ENCODE peak calls at places on chromosomes 6 and 20, in nine cellular contexts. S is psoas muscle, B is dorsolateral prefrontal cortex, K is foreskin fibroblast, N is left lung, P is GM06990, D is WERI-Rb-1, Y is stomach, C is pancreas. F is an unnamed sample.

GRCh38 chr6:39029156-39030011 is 19.2 kb upstream of the GLP1R start:
- DNase-seq in P (no peak), N (peak), K (no peak), D (peak), B (no peak), Y (no peak), S (no peak), C (no peak), F (no peak)

GRCh38 chr20:45138451-45139300 is 14.4 kb upstream of the WFDC12 start:
- DNase-seq in Y (peak), K (no peak), N (peak), S (peak), C (peak), P (peak), D (peak), B (no peak), F (no peak)

GRCh38 chr6:22821664-22822320 is 252.4 kb downstream of the HDGFL1 start:
- DNase-seq in K (peak), P (no peak), S (no peak), B (no peak), Y (no peak), D (no peak), C (no peak), N (no peak), F (peak)

GRCh38 chr20:49729780-49730179 is 16.1 kb upstream of the B4GALT5 start:
- DNase-seq in N (no peak), B (no peak), D (no peak), Y (no peak), C (no peak), S (no peak), K (peak), P (no peak), F (no peak)

GRCh38 chr6:43510827-43511163 is 649 bp upstream of the LRRC73 start:
- DNase-seq in K (no peak), S (no peak), B (no peak), N (no peak), Y (peak), P (no peak), C (no peak), D (no peak), F (no peak)

GRCh38 chr20:24350923-24351368 is 118.5 kb upstream of the SYNDIG1 start:
- DNase-seq in S (peak), C (no peak), N (no peak), B (no peak), Y (no peak), D (no peak), K (peak), P (no peak), F (peak)

GRCh38 chr6:38805127-38805655 is 90.1 kb downstream of the DNAH8 start:
- DNase-seq in S (no peak), P (no peak), B (no peak), D (no peak), K (no peak), C (no peak), N (no peak), Y (no peak), F (peak)

GRCh38 chr20:4507288-4507719 is 214.4 kb upstream of the PRND start:
- DNase-seq in Y (no peak), S (no peak), B (no peak), D (no peak), N (no peak), C (no peak), P (no peak), K (peak), F (peak)

GRCh38 chr20:64156136-64156885 is 7.9 kb upstream of the MYT1 start:
- DNase-seq in N (peak), D (peak), B (no peak), S (no peak), Y (no peak), C (no peak), K (no peak), P (no peak), F (no peak)

GRCh38 chr6:33314943-33315752 is 1.3 kb upstream of the TAPBP start:
- DNase-seq in C (peak), K (no peak), P (peak), D (no peak), S (peak), Y (peak), B (no peak), N (peak), F (peak)

GRCh38 chr20:36313476-36313875 is 7.3 kb downstream of the DLGAP4 start:
- DNase-seq in S (no peak), D (no peak), P (no peak), Y (no peak), K (no peak), N (no peak), B (no peak), C (no peak), F (no peak)

GRCh38 chr6:7921582-7922199 is 11.1 kb upstream of the TXNDC5 start:
- DNase-seq in S (no peak), B (no peak), C (no peak), N (no peak), K (no peak), P (no peak), Y (no peak), D (no peak), F (no peak)

GRCh38 chr20:24297928-24298327 is 171.5 kb upstream of the SYNDIG1 start:
- DNase-seq in D (peak), P (no peak), K (no peak), S (no peak), N (no peak), Y (no peak), C (no peak), B (no peak), F (no peak)

GRCh38 chr20:56171087-56172012 is 77.2 kb upstream of the MC3R start:
- DNase-seq in N (no peak), S (no peak), C (no peak), B (peak), P (no peak), Y (no peak), K (no peak), D (no peak), F (no peak)

GRCh38 chr6:137291441-137291840 is 72.3 kb upstream of the IFNGR1 start:
- DNase-seq in K (peak), D (no peak), Y (no peak), B (peak), S (no peak), P (no peak), C (peak), N (no peak), F (peak)

GRCh38 chr6:138654715-138655634 is 118.6 kb upstream of the CCDC28A start:
- DNase-seq in K (peak), B (no peak), Y (no peak), N (no peak), P (peak), C (no peak), S (no peak), D (no peak), F (peak)

GRCh38 chr20:34639755-34640222 is 37.1 kb downstream of the PIGU start:
- DNase-seq in D (peak), P (no peak), Y (peak), B (no peak), K (no peak), C (no peak), N (no peak), S (no peak), F (no peak)

GRCh38 chr6:132388291-132388690 is 13.0 kb downstream of the MOXD1 start:
- DNase-seq in B (no peak), P (no peak), D (no peak), C (no peak), N (no peak), S (no peak), K (no peak), Y (no peak), F (no peak)

GRCh38 chr6:108788416-108788815 is 59.8 kb upstream of the ARMC2 start:
- DNase-seq in N (no peak), K (no peak), P (no peak), D (no peak), B (no peak), S (no peak), C (no peak), Y (no peak), F (no peak)

GRCh38 chr20:9572690-9573089 is 58.3 kb downstream of the LAMP5 start:
- DNase-seq in B (no peak), P (no peak), K (no peak), S (no peak), D (no peak), C (no peak), Y (no peak), N (no peak), F (no peak)

GRCh38 chr6:125236536-125237327 is 65.0 kb downstream of the HDDC2 start:
- DNase-seq in N (no peak), S (no peak), K (no peak), P (no peak), Y (no peak), D (no peak), C (no peak), B (no peak), F (peak)

GRCh38 chr6:40573221-40573620 is 13.9 kb downstream of the LRFN2 start:
- DNase-seq in C (no peak), Y (no peak), P (no peak), S (no peak), K (no peak), B (no peak), N (no peak), D (no peak), F (no peak)

GRCh38 chr6:51049288-51049982 is 230.8 kb downstream of the TFAP2B start:
- DNase-seq in K (no peak), B (no peak), S (no peak), D (no peak), N (no peak), C (no peak), P (no peak), Y (no peak), F (no peak)

GRCh38 chr20:47008842-47009518 is 114.3 kb downstream of the EYA2 start:
- DNase-seq in N (no peak), K (no peak), D (no peak), P (no peak), Y (no peak), B (no peak), C (no peak), S (no peak), F (no peak)

GRCh38 chr6:148203281-148203925 is 139.2 kb upstream of the SASH1 start:
- DNase-seq in Y (no peak), B (no peak), C (no peak), N (no peak), S (no peak), D (no peak), P (no peak), K (peak), F (peak)

GRCh38 chr6:24273471-24273870 is 84.4 kb downstream of the DCDC2 start:
- DNase-seq in B (no peak), K (peak), C (no peak), D (no peak), Y (no peak), N (no peak), S (no peak), P (no peak), F (no peak)

GRCh38 chr6:46090115-46091079 is 39.4 kb upstream of the ENPP4 start:
- DNase-seq in C (peak), K (peak), S (peak), B (peak), D (peak), N (peak), Y (peak), P (peak), F (peak)

GRCh38 chr6:158870418-158870957 is 51.3 kb upstream of the EZR start:
- DNase-seq in N (no peak), B (no peak), Y (no peak), D (no peak), K (no peak), P (no peak), C (peak), S (no peak), F (no peak)
- H3K4me3 ChIP-seq in N (peak), B (no peak), Y (peak), D (peak), K (peak), P (peak), C (peak), S (peak), F (peak)

DNA sequence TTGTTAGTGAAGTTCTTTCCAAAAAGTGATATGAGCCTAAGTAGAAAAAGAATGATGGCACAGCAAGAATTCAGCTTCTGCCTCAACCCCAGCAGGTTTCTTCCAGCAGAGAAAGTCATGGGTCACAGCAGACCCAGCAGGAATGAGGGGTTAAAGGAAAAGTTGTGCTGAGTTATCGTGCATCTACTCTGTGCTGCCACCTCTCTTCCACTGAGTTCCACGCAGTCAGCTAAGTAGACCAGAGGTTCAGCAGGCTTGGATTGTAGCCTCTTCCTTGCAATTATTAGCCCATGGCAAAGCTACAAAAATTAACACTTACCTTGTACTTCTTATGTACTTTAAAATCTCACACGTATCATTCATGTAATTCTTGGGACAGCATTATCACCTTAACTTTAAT is 510.8 kb downstream of the PTPRT start:
- DNase-seq in S (no peak), C (peak), B (no peak), N (no peak), Y (no peak), P (no peak), K (no peak), D (no peak), F (no peak)
- TF ChIP-seq CTCF in S (no peak), C (peak), B (peak), N (peak), Y (no peak), P (peak), K (no peak), D (peak), F (no peak)

GRCh38 chr6:143678980-143679379 is 1.2 kb downstream of the PHACTR2 start:
- DNase-seq in K (no peak), B (no peak), D (no peak), N (no peak), S (no peak), Y (no peak), C (no peak), P (no peak), F (no peak)
- H3K4me3 ChIP-seq in K (peak), B (peak), D (peak), N (peak), S (peak), Y (peak), C (peak), P (no peak), F (peak)

GRCh38 chr6:53651764-53652401 is 13.7 kb downstream of the KLHL31 start:
- DNase-seq in Y (peak), P (peak), S (peak), B (peak), K (peak), D (peak), N (peak), C (peak), F (peak)

GRCh38 chr6:53654745-53655240 is 10.8 kb downstream of the KLHL31 start:
- DNase-seq in N (no peak), P (no peak), B (no peak), D (no peak), K (no peak), Y (no peak), C (no peak), S (no peak), F (peak)

GRCh38 chr6:53648571-53648970 is 17.0 kb downstream of the KLHL31 start:
- DNase-seq in S (no peak), C (no peak), Y (no peak), K (no peak), P (no peak), D (no peak), B (no peak), N (no peak), F (no peak)

GRCh38 chr6:53647437-53648094 is 18.0 kb downstream of the KLHL31 start:
- DNase-seq in B (no peak), D (no peak), K (no peak), Y (no peak), N (no peak), S (no peak), P (no peak), C (no peak), F (no peak)

GRCh38 chr6:53651149-53651763 is 14.3 kb downstream of the KLHL31 start:
- DNase-seq in P (no peak), K (peak), C (peak), B (peak), S (peak), Y (peak), D (peak), N (no peak), F (peak)
- TF ChIP-seq CTCF in P (peak), K (peak), C (peak), B (peak), S (peak), Y (no peak), D (peak), N (peak), F (peak)

GRCh38 chr6:89662659-89663223 is 24.2 kb upstream of the LYRM2 start:
- DNase-seq in K (no peak), B (no peak), P (no peak), N (no peak), S (no peak), C (no peak), Y (no peak), D (no peak), F (no peak)
- H3K4me3 ChIP-seq in K (no peak), B (no peak), P (no peak), N (no peak), S (no peak), C (no peak), Y (no peak), D (no peak), F (no peak)

GRCh38 chr20:57225197-57225733 is 41.2 kb downstream of the BMP7 start:
- DNase-seq in P (no peak), B (no peak), Y (no peak), S (no peak), K (no peak), N (no peak), D (no peak), C (no peak), F (no peak)

GRCh38 chr20:57224641-57225138 is 41.8 kb downstream of the BMP7 start:
- DNase-seq in Y (no peak), P (no peak), B (no peak), N (no peak), C (no peak), K (no peak), D (peak), S (peak), F (no peak)

GRCh38 chr20:57222631-57222950 is 43.9 kb downstream of the BMP7 start:
- DNase-seq in B (no peak), C (no peak), P (no peak), Y (no peak), S (no peak), D (no peak), N (no peak), K (no peak), F (no peak)

GRCh38 chr20:57221916-57222630 is 44.4 kb downstream of the BMP7 start:
- DNase-seq in K (no peak), S (no peak), P (no peak), N (no peak), B (no peak), Y (no peak), D (no peak), C (no peak), F (no peak)

DNA sequence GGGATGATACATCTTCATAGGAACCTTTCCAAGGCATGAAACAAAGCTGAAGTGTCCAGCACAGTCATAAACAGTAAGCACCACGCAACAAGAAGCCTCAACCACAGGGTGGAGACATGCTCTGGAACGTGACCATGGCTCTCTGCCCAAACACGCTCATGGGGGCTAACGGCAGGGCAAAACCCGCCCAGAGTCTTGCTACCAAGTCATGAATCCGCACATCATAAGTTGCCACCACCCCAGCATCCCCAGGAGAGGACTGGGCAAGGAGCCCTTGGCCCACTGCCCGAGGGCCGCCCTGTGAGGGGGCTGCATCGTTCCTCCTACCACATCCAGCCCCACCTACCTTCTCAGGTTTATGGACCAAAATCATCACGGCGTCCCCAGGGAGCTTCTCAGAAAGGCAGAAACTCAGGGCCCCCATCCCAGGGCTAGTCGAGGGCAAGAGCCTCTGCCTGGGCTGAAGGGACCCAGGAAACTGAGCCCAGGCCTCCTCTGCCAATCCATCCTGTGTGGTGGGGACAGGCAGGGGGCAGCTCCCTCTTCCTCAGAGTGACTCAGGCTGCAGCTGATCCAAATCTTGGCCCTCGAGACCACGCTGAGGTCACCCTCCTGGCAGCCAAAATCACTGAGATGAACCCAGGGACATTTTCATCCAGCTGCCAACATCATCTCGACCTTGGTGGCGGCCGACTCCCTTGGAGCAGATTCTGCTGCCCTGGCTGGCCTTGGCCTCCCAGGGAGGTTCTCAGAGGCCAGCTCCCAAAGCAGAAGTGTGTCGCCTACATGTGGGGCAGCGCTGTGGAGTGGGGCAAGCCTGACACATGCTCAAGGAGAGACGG is 42.6 kb downstream of the BMP7 start:
- DNase-seq in C (no peak), K (no peak), B (no peak), S (peak), P (no peak), D (no peak), N (no peak), Y (no peak), F (no peak)
- TF ChIP-seq CTCF in C (no peak), K (no peak), B (no peak), S (no peak), P (no peak), D (peak), N (no peak), Y (no peak), F (no peak)

DNA sequence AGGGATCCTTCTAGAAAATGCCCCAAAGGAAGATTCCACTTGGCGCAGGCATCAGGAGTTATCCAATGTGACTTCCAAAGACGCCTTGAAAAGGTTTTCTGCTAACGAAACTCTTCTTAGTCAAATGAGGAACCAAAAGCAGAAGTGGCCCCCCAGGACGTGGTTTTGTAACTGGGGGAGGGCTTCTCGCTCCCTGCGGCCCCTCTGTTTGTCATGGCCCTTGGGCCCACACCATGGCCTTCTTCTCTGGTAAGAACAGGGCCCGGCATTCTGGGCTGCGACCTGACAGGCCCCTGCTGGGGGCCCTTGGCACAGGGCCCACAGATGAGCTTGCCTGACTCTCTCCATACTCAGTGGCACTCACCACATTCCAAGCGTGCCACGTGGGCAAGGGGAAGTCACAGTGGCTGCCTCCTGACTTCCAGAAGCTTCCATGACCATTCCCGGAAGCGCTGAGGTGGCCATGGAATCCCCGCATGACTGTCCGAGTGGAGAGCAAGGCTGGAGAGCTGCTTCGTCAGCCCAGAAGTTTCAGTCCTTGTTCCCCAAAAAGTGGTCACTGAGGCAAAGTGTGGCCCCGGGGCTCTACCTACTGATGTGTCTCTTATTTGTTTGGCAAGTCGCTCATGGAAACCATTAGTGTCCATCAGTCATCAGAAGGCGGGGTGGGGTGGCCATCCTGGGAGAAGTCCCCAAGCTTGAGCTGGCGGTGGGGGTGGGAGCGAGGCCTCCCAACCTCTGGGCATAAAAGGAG is 881 bp upstream of the CTSZ start:
- DNase-seq in S (peak), Y (peak), N (peak), D (no peak), B (peak), P (peak), K (no peak), C (peak), F (no peak)
- H3K4me3 ChIP-seq in S (peak), Y (peak), N (peak), D (no peak), B (no peak), P (peak), K (peak), C (peak), F (no peak)

GRCh38 chr6:52904562-52905279 is 4.8 kb downstream of the GSTA3 start:
- DNase-seq in K (no peak), S (no peak), N (no peak), B (no peak), P (peak), C (no peak), Y (no peak), D (peak), F (no peak)
- TF ChIP-seq CTCF in K (peak), S (no peak), N (no peak), B (no peak), P (peak), C (no peak), Y (no peak), D (peak), F (peak)

DNA sequence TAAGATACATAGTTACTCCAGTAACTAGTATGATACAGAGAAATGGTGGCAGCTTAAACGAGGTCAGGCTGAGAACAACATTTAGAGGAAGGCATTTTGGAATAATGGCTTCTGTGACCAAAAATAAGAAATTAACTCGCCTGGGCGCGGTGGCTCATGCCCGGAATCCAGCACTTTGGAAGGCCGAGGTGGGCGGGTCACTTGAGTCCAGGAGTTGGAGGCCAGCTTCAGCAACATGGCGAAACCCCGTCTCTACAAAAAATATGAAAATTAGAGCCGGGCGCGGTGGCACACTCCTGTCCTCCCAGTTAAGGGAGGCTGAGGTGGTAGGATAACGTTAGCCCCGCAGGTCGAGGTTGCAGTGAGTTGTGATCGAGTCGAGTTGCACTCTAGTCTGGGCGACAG is 1.8 kb downstream of the IGF2R start:
- DNase-seq in P (no peak), B (no peak), D (no peak), N (peak), K (no peak), C (no peak), S (no peak), Y (no peak), F (no peak)
- H3K4me3 ChIP-seq in P (peak), B (no peak), D (peak), N (peak), K (peak), C (no peak), S (peak), Y (peak), F (peak)

F was measured in astrocyte of the spinal cord.